ENCODE peak calls at places on chromosomes 16 and 17, in four cellular contexts. N is cardiac fibroblast; E is activated CD8-positive, alpha-beta T cell treated with anti-CD3 and anti-CD28 coated beads for 36 hours; X is left ventricle myocardium inferior. I is an unnamed sample.

GRCh38 chr16:86949630-86950029 is 367.6 kb downstream of the C16orf95 start:
- DNase-seq in N (no peak), E (no peak), X (no peak), I (no peak)

GRCh38 chr16:24850289-24850931 is 4.6 kb downstream of the SLC5A11 start:
- DNase-seq in N (peak), E (peak), X (no peak), I (no peak)

GRCh38 chr16:88310796-88311605 is 71.8 kb upstream of the ZNF469 start:
- DNase-seq in N (peak), E (no peak), X (no peak), I (no peak)

GRCh38 chr17:50829336-50829735 is 6.0 kb upstream of the WFIKKN2 start:
- DNase-seq in N (no peak), E (no peak), X (no peak), I (no peak)

GRCh38 chr17:82095777-82096708 is 2.0 kb downstream of the FASN start:
- DNase-seq in N (no peak), E (no peak), X (peak), I (no peak)

GRCh38 chr17:74059471-74059870 is 144.0 kb upstream of the RPL38 start:
- DNase-seq in N (no peak), E (no peak), X (no peak), I (no peak)

GRCh38 chr16:17083628-17084027 is 387.1 kb downstream of the XYLT1 start:
- DNase-seq in N (no peak), E (no peak), X (no peak), I (no peak)

GRCh38 chr16:25481636-25482035 is 210.1 kb upstream of the HS3ST4 start:
- DNase-seq in N (no peak), E (no peak), X (no peak), I (no peak)

GRCh38 chr17:82696916-82697807 is 1.3 kb downstream of the RAB40B start:
- DNase-seq in N (no peak), E (peak), X (no peak), I (no peak)

GRCh38 chr16:89445166-89445565 is 45.2 kb downstream of the ANKRD11 start:
- DNase-seq in N (no peak), E (no peak), X (no peak), I (no peak)

GRCh38 chr16:8878523-8878911 is 3.6 kb upstream of the LITAFD start:
- DNase-seq in N (peak), E (no peak), X (no peak), I (no peak)

I was measured in right atrium auricular region.